ENCODE peak calls at places on chromosomes 16 and 17, in five cellular contexts. M is left ventricle myocardium inferior, E is psoas muscle, A is RWPE1, Z is ascending aorta. O is an unnamed sample.

GRCh38 chr16:79599256-79599836 is 1.2 kb downstream of the MAF start:
- DNase-seq in M (peak; percentile 29), E (peak; percentile 72), A (no peak), Z (peak; percentile 68), O (no peak)

GRCh38 chr16:57762365-57763289 is 27.1 kb downstream of the KATNB1 start:
- DNase-seq in M (no peak), E (peak; percentile 50), A (no peak), Z (no peak), O (no peak)

GRCh38 chr17:48438662-48439061 is 8.6 kb upstream of the SKAP1 start:
- DNase-seq in M (no peak), E (no peak), A (no peak), Z (no peak), O (no peak)

GRCh38 chr16:67181346-67181745 is 2.4 kb downstream of the MATCAP1 start:
- DNase-seq in M (no peak), E (no peak), A (no peak), Z (no peak), O (no peak)

GRCh38 chr17:964881-965280 is 14.7 kb downstream of the NXN start:
- DNase-seq in M (no peak), E (no peak), A (no peak), Z (no peak), O (no peak)

GRCh38 chr17:82160081-82160480 is 52.6 kb downstream of the CCDC57 start:
- DNase-seq in M (no peak), E (no peak), A (no peak), Z (no peak), O (no peak)

GRCh38 chr17:51258756-51259573 is 884 bp downstream of the MBTD1 start:
- DNase-seq in M (no peak), E (no peak), A (peak; percentile 34), Z (no peak), O (no peak)

GRCh38 chr16:914453-914852 is 56.3 kb downstream of the LMF1 start:
- DNase-seq in M (no peak), E (no peak), A (peak; percentile 16), Z (no peak), O (no peak)

GRCh38 chr17:45783593-45784292 is 377 bp upstream of the CRHR1 start:
- DNase-seq in M (peak; percentile 20), E (peak; percentile 59), A (no peak), Z (no peak), O (no peak)

GRCh38 chr16:62692685-62693084 is 656.4 kb upstream of the CDH8 start:
- DNase-seq in M (no peak), E (no peak), A (no peak), Z (no peak), O (no peak)

GRCh38 chr16:19114359-19115147 is 789 bp downstream of the ITPRIPL2 start:
- DNase-seq in M (peak; percentile 62), E (peak; percentile 78), A (peak; percentile 61), Z (peak; percentile 71), O (no peak)

GRCh38 chr17:30191072-30191471 is 44.4 kb downstream of the SLC6A4 start:
- DNase-seq in M (no peak), E (no peak), A (no peak), Z (no peak), O (no peak)

GRCh38 chr16:56278196-56278855 is 87.0 kb downstream of the GNAO1 start:
- DNase-seq in M (no peak), E (no peak), A (no peak), Z (no peak), O (no peak)

GRCh38 chr16:56279132-56279531 is 87.8 kb downstream of the GNAO1 start:
- DNase-seq in M (no peak), E (no peak), A (no peak), Z (no peak), O (peak; percentile 45)

GRCh38 chr16:56275801-56276200 is 84.5 kb downstream of the GNAO1 start:
- DNase-seq in M (no peak), E (no peak), A (no peak), Z (no peak), O (no peak)

GRCh38 chr16:56275076-56275475 is 83.8 kb downstream of the GNAO1 start:
- DNase-seq in M (no peak), E (no peak), A (no peak), Z (no peak), O (no peak)

DNA sequence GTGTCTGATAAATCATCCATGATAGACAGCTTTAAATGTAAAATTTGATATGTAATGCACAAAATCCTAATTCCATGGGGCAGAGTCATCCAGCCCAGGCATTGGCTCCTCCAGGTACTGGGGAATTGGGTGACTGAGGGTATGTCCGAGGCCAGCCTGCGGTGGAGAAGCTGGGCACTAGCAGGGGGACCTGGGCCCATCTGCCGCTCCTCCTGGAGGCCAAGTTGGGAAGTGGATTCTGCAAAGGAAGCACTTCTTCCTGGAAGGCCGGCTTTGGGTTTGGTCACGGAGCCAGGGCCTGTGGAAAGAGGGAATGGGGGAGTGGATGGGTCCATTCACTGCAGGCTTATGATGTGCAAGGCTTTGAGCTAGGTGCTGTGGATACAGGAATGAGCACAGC is 85.8 kb downstream of the GNAO1 start:
- DNase-seq in M (no peak), E (no peak), A (no peak), Z (no peak), O (no peak)
- TF ChIP-seq CTCF in M (peak; percentile 21), E (no peak), A (no peak), Z (no peak), O (no peak)

DNA sequence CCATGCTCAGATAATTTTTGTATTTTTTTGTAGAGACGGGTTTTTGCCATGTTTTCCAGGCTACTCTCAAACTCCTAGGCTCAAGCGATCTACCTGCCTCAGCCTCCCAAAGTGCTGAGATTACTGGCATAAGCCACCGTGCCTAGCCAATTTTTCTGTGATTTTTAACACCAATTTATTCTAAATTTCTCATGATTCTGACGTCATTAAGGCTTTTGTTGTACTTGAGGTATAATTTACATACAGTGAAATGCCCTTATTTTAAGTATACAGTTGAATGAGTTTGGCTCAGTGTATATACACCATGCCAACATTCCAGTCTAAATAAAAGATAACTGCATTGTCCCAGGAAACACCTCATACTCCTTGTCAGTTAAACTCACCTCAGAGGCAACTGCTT is 77.4 kb downstream of the TMEM132E start:
- DNase-seq in M (no peak), E (no peak), A (no peak), Z (no peak), O (no peak)
- H3K27ac ChIP-seq in M (no peak overlapping the region), E (no peak overlapping the region), A (no peak overlapping the region), Z (no peak overlapping the region), O (no peak overlapping the region)

DNA sequence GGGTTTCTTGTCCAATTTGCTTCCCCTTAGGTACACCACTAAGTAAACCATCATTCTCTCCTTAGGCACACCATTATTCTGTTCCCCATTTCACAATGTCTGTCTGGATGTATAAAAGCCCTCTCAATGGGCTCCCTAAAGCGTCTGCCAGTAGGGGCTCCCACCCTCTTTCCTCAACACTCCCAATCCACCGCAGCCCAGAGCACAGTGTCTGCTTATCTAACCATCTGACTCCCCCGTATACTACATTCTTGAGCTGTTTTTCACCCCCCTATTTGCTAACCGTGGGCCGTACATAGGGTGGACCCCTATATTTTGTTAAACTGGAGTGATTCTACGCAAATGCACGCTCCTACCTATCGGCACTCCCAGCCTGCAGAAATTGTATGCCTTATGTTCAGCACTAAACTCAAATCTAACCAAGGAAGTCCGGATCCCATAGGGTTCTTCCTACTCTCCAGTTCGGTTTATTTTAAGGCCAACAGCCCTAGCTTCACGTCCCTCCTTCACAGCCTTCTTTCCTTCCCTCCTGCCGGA is 674 bp upstream of the PSMD3 start:
- DNase-seq in M (no peak), E (no peak), A (peak; percentile 14), Z (no peak), O (no peak)
- TF ChIP-seq CTCF in M (no peak), E (no peak), A (no peak), Z (no peak), O (no peak)

DNA sequence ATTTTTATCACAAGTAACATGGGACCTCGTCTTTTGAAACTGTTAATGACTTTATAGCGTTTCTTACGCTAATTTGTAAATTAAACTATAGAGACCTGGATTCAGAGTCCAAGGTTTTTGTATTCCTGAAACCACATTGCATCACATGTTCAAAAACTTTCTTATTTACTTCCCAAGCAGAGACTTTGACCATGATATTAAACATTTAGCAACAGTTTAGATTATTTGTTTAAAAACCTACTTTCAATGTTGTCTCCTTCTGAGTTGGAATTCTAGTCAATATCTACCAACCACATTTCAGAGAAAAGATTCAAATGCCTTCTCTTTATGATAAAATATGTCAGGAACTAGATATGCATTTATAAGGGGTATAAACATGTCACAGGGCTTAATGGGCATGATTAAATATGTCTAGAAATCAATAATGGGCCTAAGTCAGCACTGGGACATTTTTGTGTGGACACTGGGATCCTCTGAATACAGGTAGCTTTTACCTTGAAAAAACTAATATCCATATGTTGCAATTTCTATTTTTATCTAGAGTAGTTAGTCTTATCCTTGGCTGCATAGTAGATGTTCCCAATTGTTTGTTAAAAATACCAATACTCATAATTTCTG is 6.3 kb upstream of the APOH start:
- DNase-seq in M (no peak), E (no peak), A (no peak), Z (no peak), O (no peak)
- H3K27ac ChIP-seq in M (no peak overlapping the region), E (no peak overlapping the region), A (no peak overlapping the region), Z (no peak overlapping the region), O (no peak overlapping the region)

O was measured in CD4-positive, alpha-beta T cell.